ENCODE peak calls at places on chromosomes 4 and X, in nine cellular contexts. O, S, Q, U, R, G, I, D and H are unnamed samples.

GRCh38 chr4:4388836-4389575 is 2.1 kb downstream of the NSG1 start:
- DNase-seq in O (no peak), S (no peak), Q (no peak), U (no peak), R (no peak), G (no peak), I (no peak), D (no peak), H (no peak)

GRCh38 chrX:10008483-10009056 is 41.4 kb downstream of the CLDN34 start:
- DNase-seq in O (no peak), S (no peak), Q (no peak), U (no peak), R (no peak), G (no peak), I (no peak), D (no peak), H (no peak)

GRCh38 chrX:108347800-108348199 is 90.4 kb downstream of the COL4A6 start:
- DNase-seq in O (no peak), S (no peak), Q (no peak), U (no peak), R (no peak), G (no peak), I (no peak), D (no peak), H (no peak)

GRCh38 chrX:43880439-43880838 is 1.8 kb downstream of the MAOB start:
- DNase-seq in O (no peak), S (peak), Q (no peak), U (no peak), R (no peak), G (no peak), I (no peak), D (peak), H (peak)

GRCh38 chr4:39036172-39036571 is 4.0 kb upstream of the TMEM156 start:
- DNase-seq in O (no peak), S (peak), Q (no peak), U (peak), R (no peak), G (peak), I (no peak), D (peak), H (peak)

GRCh38 chr4:183636488-183636887 is 22.5 kb downstream of the RWDD4 start:
- DNase-seq in O (no peak), S (peak), Q (no peak), U (peak), R (no peak), G (no peak), I (no peak), D (peak), H (peak)

GRCh38 chrX:136495043-136495442 is 2.3 kb upstream of the HTATSF1 start:
- DNase-seq in O (no peak), S (no peak), Q (no peak), U (no peak), R (no peak), G (no peak), I (no peak), D (no peak), H (no peak)

GRCh38 chrX:124239911-124240310 is 92.5 kb upstream of the TEX13D start:
- DNase-seq in O (no peak), S (no peak), Q (no peak), U (no peak), R (no peak), G (no peak), I (no peak), D (no peak), H (no peak)

GRCh38 chr4:59127748-59128147 is 2017.6 kb upstream of the IGFBP7 start:
- DNase-seq in O (no peak), S (no peak), Q (no peak), U (no peak), R (no peak), G (no peak), I (no peak), D (no peak), H (no peak)

GRCh38 chr4:8238061-8238511 is 31.5 kb upstream of the HTRA3 start:
- DNase-seq in O (peak), S (peak), Q (no peak), U (peak), R (no peak), G (peak), I (no peak), D (no peak), H (peak)

GRCh38 chr4:142347241-142347640 is 498.9 kb downstream of the INPP4B start:
- DNase-seq in O (no peak), S (peak), Q (no peak), U (no peak), R (no peak), G (no peak), I (no peak), D (peak), H (peak)

GRCh38 chr4:145772347-145772746 is 92.4 kb downstream of the C4orf51 start:
- DNase-seq in O (no peak), S (no peak), Q (no peak), U (no peak), R (no peak), G (no peak), I (no peak), D (no peak), H (no peak)

GRCh38 chrX:2960861-2961515 is 31.8 kb upstream of the ARSD start:
- DNase-seq in O (no peak), S (no peak), Q (no peak), U (no peak), R (no peak), G (no peak), I (no peak), D (no peak), H (no peak)

DNA sequence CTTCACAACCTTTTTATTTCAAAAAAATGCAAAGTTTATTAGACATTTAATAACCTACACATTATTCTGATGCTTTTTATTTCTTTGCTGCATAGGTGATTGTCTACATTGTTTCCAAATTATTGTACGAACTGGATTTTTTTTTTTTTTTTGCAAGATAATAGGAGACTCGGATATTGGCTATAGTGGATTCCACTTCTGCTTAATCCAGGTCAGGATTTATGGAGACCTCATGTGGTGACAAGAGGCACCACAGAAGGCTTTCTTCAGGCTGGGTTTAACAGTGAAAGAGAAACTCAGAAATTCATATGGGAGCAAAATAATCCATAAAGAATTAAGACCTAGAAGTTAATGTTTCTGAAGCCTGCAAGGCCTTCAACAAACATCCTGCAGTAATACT is 2.4 kb upstream of the SLIT2 start:
- DNase-seq in O (no peak), S (peak), Q (no peak), U (no peak), R (no peak), G (no peak), I (no peak), D (peak), H (peak)
- TF ChIP-seq CTCF in O (no peak), S (peak), Q (peak), U (no peak), R (peak), G (peak), I (peak), D (peak), H (peak)

GRCh38 chr4:76952071-76952470 is 2.5 kb downstream of the SEPTIN11 start:
- DNase-seq in O (no peak), S (no peak), Q (no peak), U (no peak), R (no peak), G (no peak), I (no peak), D (no peak), H (no peak)

GRCh38 chr4:76950052-76950845 is 697 bp downstream of the SEPTIN11 start:
- DNase-seq in O (peak), S (peak), Q (no peak), U (peak), R (peak), G (peak), I (peak), D (no peak), H (peak)

GRCh38 chr4:76952631-76953587 is 3.4 kb downstream of the SEPTIN11 start:
- DNase-seq in O (no peak), S (no peak), Q (no peak), U (no peak), R (no peak), G (no peak), I (no peak), D (no peak), H (no peak)

GRCh38 chr4:76950846-76951321 is 1.3 kb downstream of the SEPTIN11 start:
- DNase-seq in O (no peak), S (peak), Q (no peak), U (no peak), R (no peak), G (no peak), I (no peak), D (peak), H (peak)

DNA sequence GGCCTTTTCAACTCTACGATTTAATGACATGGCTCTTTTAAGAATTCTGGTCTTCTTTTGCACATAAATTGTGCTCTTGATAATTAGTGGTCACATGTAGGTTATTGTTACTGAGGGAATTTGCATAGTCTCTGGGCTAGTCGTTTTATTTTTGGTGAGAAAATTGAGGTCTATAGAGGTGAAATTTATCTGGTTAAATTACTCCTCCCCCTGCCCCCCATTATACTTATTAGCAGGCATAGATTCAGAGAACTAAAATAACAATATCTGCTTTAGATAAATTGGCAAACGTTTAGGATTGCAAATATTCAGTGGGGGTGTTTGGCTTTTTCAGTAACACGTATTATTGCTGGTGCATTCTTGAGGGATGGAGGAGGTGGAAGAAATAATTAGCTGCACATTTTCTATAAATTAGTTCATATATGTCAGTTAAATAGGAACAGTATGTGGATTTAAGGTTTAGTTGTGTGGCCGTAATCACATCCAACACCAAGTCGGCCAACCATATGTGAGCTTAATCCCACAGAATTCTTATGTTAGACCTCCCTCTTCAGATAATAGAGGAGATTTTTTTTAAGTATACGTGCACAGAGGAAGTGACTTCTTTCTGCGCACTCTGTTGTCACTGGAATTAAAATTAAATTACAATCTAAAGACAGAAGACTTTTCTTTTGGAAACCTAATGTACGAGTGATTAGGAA is 1.9 kb downstream of the SEPTIN11 start:
- DNase-seq in O (no peak), S (no peak), Q (no peak), U (no peak), R (no peak), G (no peak), I (no peak), D (no peak), H (no peak)
- TF ChIP-seq CTCF in O (no peak), S (no peak), Q (no peak), U (no peak), R (no peak), G (no peak), I (no peak), D (no peak), H (no peak)

GRCh38 chrX:153768311-153769157 is 4.5 kb downstream of the PLXNB3 start:
- DNase-seq in O (no peak), S (no peak), Q (no peak), U (no peak), R (no peak), G (no peak), I (no peak), D (no peak), H (no peak)
- TF ChIP-seq CTCF in O (peak), S (no peak), Q (no peak), U (no peak), R (no peak), G (peak), I (no peak), D (no peak), H (no peak)

DNA sequence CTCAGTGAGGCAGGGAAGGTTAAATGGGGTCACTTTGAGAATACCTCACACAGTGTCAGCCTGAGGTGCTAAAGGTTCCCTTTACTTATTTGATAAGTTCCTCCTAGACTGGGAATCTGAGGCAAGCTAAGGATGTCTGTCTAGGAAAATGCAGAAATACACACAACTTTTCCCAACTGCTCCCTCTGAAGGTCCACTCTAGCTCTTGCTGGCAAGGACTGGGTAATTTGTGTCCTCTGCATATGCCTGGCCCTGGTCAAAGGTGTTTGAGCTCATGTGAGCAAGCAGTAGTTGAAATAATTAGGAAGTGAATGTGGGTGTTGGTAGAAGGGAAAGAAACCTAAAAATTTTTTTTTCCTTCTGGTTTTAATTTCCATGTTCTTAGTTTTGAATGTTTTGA is 21.3 kb downstream of the TXLNG start:
- DNase-seq in O (no peak), S (no peak), Q (no peak), U (peak), R (no peak), G (no peak), I (no peak), D (no peak), H (peak)
- TF ChIP-seq CTCF in O (peak), S (no peak), Q (no peak), U (no peak), R (no peak), G (no peak), I (no peak), D (no peak), H (peak)

GRCh38 chr4:5746250-5746649 is 35.2 kb downstream of the EVC start:
- DNase-seq in O (no peak), S (no peak), Q (peak), U (no peak), R (peak), G (no peak), I (no peak), D (no peak), H (no peak)
- TF ChIP-seq CTCF in O (no peak), S (no peak), Q (no peak), U (no peak), R (no peak), G (no peak), I (no peak), D (no peak), H (no peak)

DNA sequence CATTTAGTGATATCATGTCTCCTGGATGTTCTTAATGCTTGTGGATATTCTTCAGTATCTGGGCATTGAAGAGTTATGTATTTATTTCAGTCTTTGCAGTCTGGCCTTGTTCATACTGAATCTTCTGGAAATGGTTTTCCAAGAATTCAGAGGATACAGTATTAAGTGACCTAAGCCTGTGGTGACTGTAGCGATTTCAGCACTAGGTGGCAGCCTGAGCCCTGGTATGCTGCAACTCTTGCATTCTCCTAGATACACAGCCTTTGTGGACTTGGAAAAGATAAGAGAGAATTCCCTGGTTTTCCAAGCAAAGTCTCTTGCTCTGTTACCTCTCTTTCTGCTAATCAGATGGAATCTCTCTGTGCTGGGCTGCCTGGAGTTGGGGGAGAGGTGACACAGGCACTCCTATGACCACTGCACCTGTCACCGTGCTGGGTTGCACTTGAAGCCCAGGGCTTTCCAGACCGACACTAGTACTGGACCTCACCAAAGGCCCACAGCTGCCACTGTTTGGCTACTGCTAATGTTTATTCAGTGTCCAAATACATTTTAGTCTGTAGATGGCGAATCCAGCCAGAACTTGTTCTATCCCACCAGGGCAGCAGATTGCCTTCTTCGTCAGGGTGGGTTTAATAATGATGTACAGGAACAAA is 19.3 kb upstream of the SPIN2A start:
- DNase-seq in O (no peak), S (peak), Q (no peak), U (peak), R (no peak), G (peak), I (no peak), D (peak), H (peak)
- TF ChIP-seq CTCF in O (peak), S (peak), Q (peak), U (no peak), R (no peak), G (peak), I (no peak), D (peak), H (peak)